ENCODE peak calls at places on chromosomes 11 and 22, in five cellular contexts. I, Z, C, J and F are unnamed samples.

GRCh38 chr11:69707156-69707555 is 3.3 kb upstream of the FGF19 start:
- DNase-seq in J (no peak), Z (no peak), C (no peak), I (no peak), F (no peak)

GRCh38 chr11:82043316-82043715 is 690.3 kb downstream of the FAM181B start:
- DNase-seq in J (no peak), C (no peak), Z (peak; percentile 15), I (no peak), F (no peak)

GRCh38 chr11:64854534-64855502 is 10.4 kb upstream of the CDC42BPG start:
- DNase-seq in I (peak; percentile 91), C (peak; percentile 77), J (no peak), Z (peak; percentile 93), F (peak; percentile 95)

GRCh38 chr11:72738199-72739141 is 13.7 kb downstream of the ARAP1 start:
- DNase-seq in Z (peak; percentile 52), C (no peak), J (no peak), I (no peak), F (no peak)

GRCh38 chr11:112367453-112367852 is 106.8 kb upstream of the PLET1 start:
- DNase-seq in I (no peak), Z (no peak), J (no peak), C (no peak), F (no peak)

GRCh38 chr22:25069758-25070461 is 117.4 kb downstream of the KIAA1671 start:
- DNase-seq in J (no peak), Z (no peak), C (no peak), I (no peak), F (no peak)

GRCh38 chr22:48358886-48359612 is 1468.6 kb downstream of the BRD1 start:
- DNase-seq in I (no peak), Z (no peak), J (no peak), C (no peak), F (no peak)

GRCh38 chr22:48424201-48424627 is 1403.5 kb downstream of the BRD1 start:
- DNase-seq in C (no peak), J (no peak), I (no peak), Z (no peak), F (no peak)

GRCh38 chr22:40749829-40750228 is 69.3 kb downstream of the SLC25A17 start:
- DNase-seq in J (no peak), C (no peak), I (no peak), Z (no peak), F (no peak)

GRCh38 chr22:24977370-24978230 is 25.1 kb downstream of the KIAA1671 start:
- DNase-seq in I (no peak), C (no peak), J (no peak), Z (no peak), F (no peak)

GRCh38 chr11:60955566-60955965 is 3.6 kb upstream of the SLC15A3 start:
- DNase-seq in J (no peak), Z (no peak), I (no peak), C (no peak), F (no peak)

DNA sequence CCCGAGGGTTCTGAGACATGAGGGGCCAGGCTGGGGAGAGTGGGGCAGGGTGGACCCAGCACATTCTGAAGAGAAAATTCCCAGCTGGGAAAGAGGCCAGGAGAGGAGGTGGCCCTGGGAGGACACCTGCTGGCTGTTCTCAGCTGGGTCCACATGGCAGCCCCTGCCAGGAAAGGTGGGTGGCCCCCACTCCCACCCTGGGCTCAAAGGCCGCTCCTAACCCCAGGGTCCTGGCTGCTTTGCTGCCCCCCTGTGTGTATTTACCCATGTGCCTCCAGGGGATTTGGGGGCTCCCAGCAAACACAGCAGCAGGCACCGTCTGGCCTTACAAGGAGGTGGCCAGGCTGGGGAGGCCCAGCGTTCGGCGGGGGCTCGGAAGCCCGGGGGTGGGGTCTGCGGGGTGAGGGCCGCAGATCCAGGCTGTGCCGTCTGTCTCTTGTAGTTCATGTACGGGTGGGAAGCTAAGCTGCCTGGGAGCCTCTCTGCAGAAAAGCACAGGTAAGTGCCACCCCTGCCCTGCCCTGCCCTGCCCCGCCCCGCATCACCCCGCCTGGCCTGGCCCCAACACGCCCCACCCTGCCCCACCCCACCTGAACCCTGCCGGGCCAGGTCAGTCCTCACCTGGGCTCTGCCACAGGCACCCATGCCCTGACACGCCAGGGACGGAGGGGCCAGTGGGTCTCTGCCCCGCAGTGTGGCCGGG is 10.6 kb downstream of the MUC5B start:
- DNase-seq in Z (no peak), I (no peak), C (no peak), J (no peak), F (no peak)
- TF ChIP-seq CTCF in Z (no peak), I (peak; percentile 14), C (no peak), J (no peak), F (no peak)

GRCh38 chr11:75577198-75577597 is 15.1 kb downstream of the SERPINH1 start:
- DNase-seq in J (no peak), C (no peak), Z (peak; percentile 63), I (no peak), F (no peak)
- TF ChIP-seq CTCF in J (peak; percentile 25), C (peak; percentile 58), Z (peak; percentile 66), I (peak; percentile 70), F (peak; percentile 77)

DNA sequence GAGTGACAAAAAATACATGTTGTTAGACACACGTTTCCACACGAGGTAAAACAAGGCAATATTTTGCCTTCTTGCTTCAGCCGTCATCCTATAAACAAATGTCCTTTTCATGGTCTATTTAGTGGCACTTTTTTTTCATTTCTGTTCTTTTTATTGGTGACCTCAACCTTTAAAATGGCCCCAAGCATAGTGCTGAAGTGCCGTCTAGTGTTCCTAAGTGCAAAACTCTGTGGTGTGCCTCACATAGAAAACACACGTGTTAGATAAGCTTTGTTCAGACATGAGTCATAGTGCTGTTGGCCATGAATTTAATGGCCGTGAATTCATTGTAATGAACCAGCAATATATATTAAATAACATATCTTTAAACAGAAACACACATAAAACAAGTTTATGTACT is 15.6 kb downstream of the OVCH2 start:
- DNase-seq in J (no peak), C (no peak), I (no peak), Z (no peak), F (no peak)
- TF ChIP-seq CTCF in J (no peak), C (no peak), I (no peak), Z (no peak), F (no peak)

DNA sequence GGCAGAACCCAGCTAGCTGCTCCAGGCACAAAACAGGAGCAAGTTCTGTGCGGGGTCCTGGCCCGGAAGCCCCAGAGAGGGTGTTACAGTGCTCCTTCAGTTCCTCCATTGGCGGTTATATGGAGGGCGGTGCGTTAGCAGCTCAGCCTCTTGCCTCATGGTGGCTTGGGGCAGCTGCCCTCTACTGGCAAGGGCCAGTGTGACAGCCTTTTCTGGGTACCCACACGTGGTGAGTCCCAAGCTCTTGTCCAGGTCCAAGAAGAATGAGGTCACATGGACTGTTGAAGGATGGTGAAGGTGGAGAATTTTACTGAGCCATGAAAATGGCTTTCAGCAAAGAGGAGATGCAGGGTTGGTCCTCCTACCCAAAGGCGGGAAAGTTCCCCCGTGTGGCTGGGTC is 100.5 kb downstream of the WT1 start:
- DNase-seq in I (peak; percentile 55), J (no peak), Z (no peak), C (no peak), F (no peak)
- TF ChIP-seq CTCF in I (peak; percentile 68), J (peak; percentile 13), Z (peak; percentile 32), C (peak; percentile 6), F (no peak)

GRCh38 chr11:16741473-16741872 is 3.0 kb downstream of the C11orf58 start:
- DNase-seq in J (no peak), I (no peak), C (no peak), Z (no peak), F (no peak)
- TF ChIP-seq CTCF in J (no peak), I (no peak), C (no peak), Z (no peak), F (no peak)

GRCh38 chr11:26247340-26247739 is 84.6 kb upstream of the ANO3 start:
- DNase-seq in I (no peak), C (peak; percentile 60), Z (peak; percentile 81), J (no peak), F (no peak)

GRCh38 chr11:26248661-26249060 is 83.3 kb upstream of the ANO3 start:
- DNase-seq in Z (no peak), J (no peak), C (no peak), I (no peak), F (no peak)

GRCh38 chr11:26244207-26244606 is 87.7 kb upstream of the ANO3 start:
- DNase-seq in C (no peak), Z (peak; percentile 77), J (no peak), I (no peak), F (no peak)

GRCh38 chr11:26243426-26243825 is 88.5 kb upstream of the ANO3 start:
- DNase-seq in Z (no peak), I (no peak), J (no peak), C (no peak), F (no peak)

GRCh38 chr11:26245046-26245445 is 86.9 kb upstream of the ANO3 start:
- DNase-seq in C (no peak), Z (peak; percentile 42), J (no peak), I (no peak), F (no peak)
- TF ChIP-seq CTCF in C (no peak), Z (no peak), J (no peak), I (no peak), F (no peak)